ENCODE peak calls at places on chromosome 4, in four cellular contexts. One of them, this sample, is unnamed. For H3K4me1, the result is how much of the 10 kb centered on the place peaks cover.

GRCh38 chr4:150782311-150782710 is 200.4 kb downstream of the MAB21L2 start:
- DNase-seq in endothelial cell of umbilical vein: peak
- DNase-seq in suprapubic skin: no peak
- DNase-seq in K562: no peak
- DNase-seq in this sample: no peak

GRCh38 chr4:106201373-106201772 is 114.6 kb downstream of the TBCK start:
- DNase-seq in K562: no peak
- DNase-seq in endothelial cell of umbilical vein: peak
- DNase-seq in suprapubic skin: no peak
- DNase-seq in this sample: no peak

GRCh38 chr4:3290476-3290875 is 2.3 kb upstream of the RGS12 start:
- DNase-seq in K562: no peak
- DNase-seq in suprapubic skin: peak
- DNase-seq in endothelial cell of umbilical vein: no peak
- DNase-seq in this sample: peak

GRCh38 chr4:57214654-57215411 is 104.6 kb upstream of the IGFBP7 start:
- DNase-seq in suprapubic skin: no peak
- DNase-seq in endothelial cell of umbilical vein: no peak
- DNase-seq in K562: no peak
- DNase-seq in this sample: no peak

GRCh38 chr4:73589887-73590801 is 30.1 kb downstream of the RASSF6 start:
- DNase-seq in K562: no peak
- DNase-seq in endothelial cell of umbilical vein: no peak
- DNase-seq in suprapubic skin: no peak
- DNase-seq in this sample: no peak

GRCh38 chr4:8911311-8912088 is 39.9 kb upstream of the HMX1 start:
- DNase-seq in suprapubic skin: peak
- DNase-seq in K562: no peak
- DNase-seq in endothelial cell of umbilical vein: no peak
- DNase-seq in this sample: peak

GRCh38 chr4:23904639-23905061 is 14.8 kb upstream of the PPARGC1A start:
- DNase-seq in endothelial cell of umbilical vein: no peak
- DNase-seq in K562: no peak
- DNase-seq in suprapubic skin: no peak
- DNase-seq in this sample: peak

GRCh38 chr4:17448689-17449088 is 63.2 kb downstream of the QDPR start:
- DNase-seq in suprapubic skin: no peak
- DNase-seq in K562: no peak
- DNase-seq in endothelial cell of umbilical vein: peak
- DNase-seq in this sample: no peak

GRCh38 chr4:168509786-168510185 is 12.9 kb downstream of the PALLD start:
- DNase-seq in K562: no peak
- DNase-seq in endothelial cell of umbilical vein: no peak
- DNase-seq in suprapubic skin: no peak
- DNase-seq in this sample: no peak

GRCh38 chr4:155423671-155424070 is 46.9 kb upstream of the MAP9 start:
- DNase-seq in endothelial cell of umbilical vein: no peak
- DNase-seq in suprapubic skin: no peak
- DNase-seq in K562: no peak
- DNase-seq in this sample: no peak

GRCh38 chr4:165375465-165375864 is 3.3 kb upstream of the CPE start:
- DNase-seq in K562: no peak
- DNase-seq in endothelial cell of umbilical vein: no peak
- DNase-seq in suprapubic skin: no peak
- DNase-seq in this sample: no peak

GRCh38 chr4:152255437-152255836 is 280.5 kb downstream of the FBXW7 start:
- DNase-seq in K562: no peak
- DNase-seq in endothelial cell of umbilical vein: peak
- DNase-seq in suprapubic skin: no peak
- DNase-seq in this sample: no peak

GRCh38 chr4:165656829-165657467 is 216.1 kb upstream of the TLL1 start:
- DNase-seq in K562: no peak
- DNase-seq in suprapubic skin: no peak
- DNase-seq in endothelial cell of umbilical vein: no peak
- DNase-seq in this sample: no peak

GRCh38 chr4:116180056-116180690 is 905.2 kb downstream of the TRAM1L1 start:
- DNase-seq in endothelial cell of umbilical vein: peak
- DNase-seq in suprapubic skin: no peak
- DNase-seq in K562: no peak
- DNase-seq in this sample: no peak

GRCh38 chr4:72312032-72312650 is 256.9 kb downstream of the ADAMTS3 start:
- DNase-seq in endothelial cell of umbilical vein: peak
- DNase-seq in K562: no peak
- DNase-seq in suprapubic skin: peak
- DNase-seq in this sample: peak

GRCh38 chr4:153152453-153153338 is 51.5 kb upstream of the TRIM2 start:
- DNase-seq in K562: no peak
- DNase-seq in endothelial cell of umbilical vein: peak
- DNase-seq in suprapubic skin: no peak
- DNase-seq in this sample: no peak

GRCh38 chr4:7759221-7759620 is 180.4 kb downstream of the AFAP1 start:
- DNase-seq in K562: no peak
- DNase-seq in endothelial cell of umbilical vein: no peak
- DNase-seq in suprapubic skin: no peak
- DNase-seq in this sample: no peak

GRCh38 chr4:185011408-185011807 is 6.9 kb upstream of the HELT start:
- DNase-seq in K562: no peak
- DNase-seq in endothelial cell of umbilical vein: no peak
- DNase-seq in suprapubic skin: no peak
- DNase-seq in this sample: no peak

GRCh38 chr4:1337376-1337831 is 9.6 kb upstream of the UVSSA start:
- DNase-seq in K562: no peak
- DNase-seq in endothelial cell of umbilical vein: no peak
- DNase-seq in suprapubic skin: no peak
- DNase-seq in this sample: no peak

GRCh38 chr4:76198411-76199237 is 15.0 kb downstream of the SCARB2 start:
- DNase-seq in K562: peak
- DNase-seq in endothelial cell of umbilical vein: peak
- DNase-seq in suprapubic skin: no peak
- DNase-seq in this sample: peak

GRCh38 chr4:115851918-115852766 is 738.7 kb upstream of the NDST4 start:
- DNase-seq in K562: peak
- DNase-seq in suprapubic skin: no peak
- DNase-seq in endothelial cell of umbilical vein: no peak
- DNase-seq in this sample: no peak

GRCh38 chr4:150909116-150909515 is 106.0 kb downstream of the LRBA start:
- DNase-seq in suprapubic skin: no peak
- DNase-seq in K562: no peak
- DNase-seq in endothelial cell of umbilical vein: no peak
- DNase-seq in this sample: no peak

GRCh38 chr4:19304028-19304427 is 947.7 kb upstream of the SLIT2 start:
- DNase-seq in endothelial cell of umbilical vein: no peak
- DNase-seq in K562: no peak
- DNase-seq in suprapubic skin: no peak
- DNase-seq in this sample: no peak

GRCh38 chr4:19014594-19014993 is 993.0 kb upstream of the LCORL start:
- DNase-seq in K562: no peak
- DNase-seq in endothelial cell of umbilical vein: no peak
- DNase-seq in suprapubic skin: no peak
- DNase-seq in this sample: no peak

GRCh38 chr4:168797176-168797575 is 212.9 kb downstream of the CBR4 start:
- DNase-seq in suprapubic skin: no peak
- DNase-seq in K562: no peak
- DNase-seq in endothelial cell of umbilical vein: peak
- DNase-seq in this sample: no peak

GRCh38 chr4:42673084-42673429 is 16.2 kb upstream of the ATP8A1 start:
- DNase-seq in K562: no peak
- DNase-seq in endothelial cell of umbilical vein: no peak
- DNase-seq in suprapubic skin: no peak
- DNase-seq in this sample: no peak

GRCh38 chr4:57147335-57148060 is 37.3 kb upstream of the IGFBP7 start:
- DNase-seq in endothelial cell of umbilical vein: peak
- DNase-seq in K562: no peak
- DNase-seq in suprapubic skin: no peak
- DNase-seq in this sample: no peak

GRCh38 chr4:184529283-184529682 is 54.9 kb upstream of the IRF2 start:
- DNase-seq in suprapubic skin: no peak
- DNase-seq in K562: no peak
- DNase-seq in endothelial cell of umbilical vein: no peak
- DNase-seq in this sample: peak

GRCh38 chr4:88747351-88747750 is 49.7 kb upstream of the NAP1L5 start:
- DNase-seq in K562: no peak
- DNase-seq in suprapubic skin: no peak
- DNase-seq in endothelial cell of umbilical vein: no peak
- DNase-seq in this sample: no peak

GRCh38 chr4:80206541-80207171 is 9.4 kb downstream of the PRDM8 start:
- DNase-seq in K562: no peak
- DNase-seq in suprapubic skin: no peak
- DNase-seq in endothelial cell of umbilical vein: peak
- DNase-seq in this sample: no peak

GRCh38 chr4:8785656-8786142 is 85.9 kb downstream of the HMX1 start:
- DNase-seq in endothelial cell of umbilical vein: no peak
- DNase-seq in K562: no peak
- DNase-seq in suprapubic skin: no peak
- DNase-seq in this sample: no peak

GRCh38 chr4:174283507-174284180 is at the start of the genes CEP44 and FBXO8:
- DNase-seq in suprapubic skin: peak
- DNase-seq in K562: peak
- DNase-seq in endothelial cell of umbilical vein: peak
- DNase-seq in this sample: peak

GRCh38 chr4:184104419-184105101 is 113.1 kb downstream of the ENPP6 start:
- DNase-seq in endothelial cell of umbilical vein: no peak
- DNase-seq in K562: no peak
- DNase-seq in suprapubic skin: no peak
- DNase-seq in this sample: no peak

GRCh38 chr4:140645614-140646412 is 77.1 kb upstream of the UCP1 start:
- DNase-seq in suprapubic skin: no peak
- DNase-seq in K562: no peak
- DNase-seq in endothelial cell of umbilical vein: no peak
- DNase-seq in this sample: no peak

GRCh38 chr4:1731180-1731579 is 9.9 kb downstream of the TACC3 start:
- DNase-seq in K562: no peak
- DNase-seq in suprapubic skin: no peak
- DNase-seq in endothelial cell of umbilical vein: no peak
- DNase-seq in this sample: no peak

GRCh38 chr4:53714377-53715140 is 123.3 kb upstream of the LNX1 start:
- DNase-seq in endothelial cell of umbilical vein: no peak
- DNase-seq in suprapubic skin: no peak
- DNase-seq in K562: no peak
- DNase-seq in this sample: no peak

GRCh38 chr4:53711916-53712315 is 120.6 kb upstream of the LNX1 start:
- DNase-seq in K562: no peak
- DNase-seq in suprapubic skin: no peak
- DNase-seq in endothelial cell of umbilical vein: no peak
- DNase-seq in this sample: no peak

GRCh38 chr4:53713296-53713695 is 122.0 kb upstream of the LNX1 start:
- DNase-seq in K562: no peak
- DNase-seq in endothelial cell of umbilical vein: no peak
- DNase-seq in suprapubic skin: no peak
- DNase-seq in this sample: no peak

GRCh38 chr4:53712326-53712725 is 121.0 kb upstream of the LNX1 start:
- DNase-seq in endothelial cell of umbilical vein: no peak
- DNase-seq in suprapubic skin: no peak
- DNase-seq in K562: no peak
- DNase-seq in this sample: no peak

GRCh38 chr4:53713767-53714166 is 122.5 kb upstream of the LNX1 start:
- DNase-seq in suprapubic skin: no peak
- DNase-seq in endothelial cell of umbilical vein: no peak
- DNase-seq in K562: no peak
- DNase-seq in this sample: no peak
- H3K4me1 ChIP-seq in suprapubic skin: under half
- H3K4me1 ChIP-seq in endothelial cell of umbilical vein: under half
- H3K4me1 ChIP-seq in K562: under half
- H3K4me1 ChIP-seq in this sample: under half

GRCh38 chr4:157270108-157270507 is 49.6 kb downstream of the GRIA2 start:
- DNase-seq in K562: no peak
- DNase-seq in endothelial cell of umbilical vein: no peak
- DNase-seq in suprapubic skin: no peak
- DNase-seq in this sample: no peak
- TF ChIP-seq POLR2AphosphoS5 in K562: no peak
- TF ChIP-seq POLR2AphosphoS5 in endothelial cell of umbilical vein: no peak
- TF ChIP-seq POLR2AphosphoS5 in suprapubic skin: no peak
- TF ChIP-seq POLR2AphosphoS5 in this sample: no peak

GRCh38 chr4:118036336-118036735 is 2.0 kb downstream of the NDST3 start:
- DNase-seq in K562: no peak
- DNase-seq in suprapubic skin: no peak
- DNase-seq in endothelial cell of umbilical vein: no peak
- DNase-seq in this sample: no peak
- H3K4me3 ChIP-seq in K562: no peak
- H3K4me3 ChIP-seq in suprapubic skin: no peak
- H3K4me3 ChIP-seq in endothelial cell of umbilical vein: no peak
- H3K4me3 ChIP-seq in this sample: no peak

GRCh38 chr4:87119965-87120364 is 100.5 kb downstream of the KLHL8 start:
- DNase-seq in K562: no peak
- DNase-seq in endothelial cell of umbilical vein: no peak
- DNase-seq in suprapubic skin: no peak
- DNase-seq in this sample: no peak
- H3K4me1 ChIP-seq in K562: under half
- H3K4me1 ChIP-seq in endothelial cell of umbilical vein: under half
- H3K4me1 ChIP-seq in suprapubic skin: under half
- H3K4me1 ChIP-seq in this sample: under half